ENCODE peak calls at places on chromosomes 11 and 22, in nine cellular contexts. T, Q, S, J, H, I, Z, Y and M are unnamed samples.

GRCh38 chr11:62786318-62787004 is 741 bp upstream of the TMEM179B start:
- DNase-seq in Q (peak; percentile 83), J (peak; percentile 52), I (peak; percentile 92), H (peak; percentile 88), T (peak; percentile 68), Y (no peak), Z (peak; percentile 68), S (peak; percentile 82), M (peak; percentile 87)

GRCh38 chr11:106482920-106483761 is 405.7 kb downstream of the AASDHPPT start:
- DNase-seq in H (no peak), Z (peak; percentile 57), T (peak; percentile 84), Y (peak; percentile 63), S (no peak), I (no peak), Q (no peak), J (peak; percentile 75), M (no peak)

GRCh38 chr11:20529757-20530156 is 69.7 kb upstream of the SLC6A5 start:
- DNase-seq in T (no peak), J (peak; percentile 13), I (no peak), Y (no peak), Q (no peak), S (no peak), H (no peak), Z (no peak), M (no peak)

GRCh38 chr11:103079833-103080232 is 12.1 kb downstream of the DCUN1D5 start:
- DNase-seq in Y (no peak), I (no peak), Z (peak; percentile 19), T (peak; percentile 51), Q (no peak), J (peak; percentile 81), S (no peak), H (no peak), M (no peak)

GRCh38 chr11:69080361-69080973 is 31.7 kb downstream of the TPCN2 start:
- DNase-seq in H (no peak), J (peak; percentile 52), Z (no peak), Y (no peak), I (no peak), Q (no peak), S (no peak), T (peak; percentile 26), M (no peak)

GRCh38 chr11:122140535-122140934 is 24.5 kb upstream of the BLID start:
- DNase-seq in H (no peak), J (peak; percentile 97), S (no peak), Y (peak; percentile 70), I (no peak), T (peak; percentile 87), Q (no peak), Z (peak; percentile 69), M (no peak)

GRCh38 chr11:44737686-44738085 is 10.9 kb downstream of the TSPAN18 start:
- DNase-seq in S (no peak), Z (no peak), T (no peak), I (no peak), Q (no peak), H (no peak), J (no peak), Y (no peak), M (no peak)

GRCh38 chr22:26573026-26573662 is 16.8 kb downstream of the TPST2 start:
- DNase-seq in I (no peak), Q (no peak), Z (peak; percentile 32), H (no peak), Y (peak; percentile 23), J (no peak), T (no peak), S (no peak), M (peak; percentile 34)

GRCh38 chr11:95516786-95517185 is 272.8 kb downstream of the FAM76B start:
- DNase-seq in S (no peak), Z (peak; percentile 79), T (peak; percentile 97), J (peak; percentile 96), Y (peak; percentile 93), H (no peak), I (no peak), Q (no peak), M (no peak)

GRCh38 chr11:120569903-120570302 is 58.4 kb downstream of the GRIK4 start:
- DNase-seq in S (no peak), I (no peak), T (no peak), Z (no peak), Q (no peak), Y (no peak), H (no peak), J (no peak), M (no peak)

GRCh38 chr11:105265859-105266258 is 126.3 kb upstream of the CARD18 start:
- DNase-seq in H (no peak), T (peak; percentile 43), Q (no peak), Z (peak; percentile 49), J (peak; percentile 74), I (no peak), Y (peak; percentile 41), S (no peak), M (no peak)

GRCh38 chr11:43517518-43517917 is 158.8 kb downstream of the TTC17 start:
- DNase-seq in H (no peak), Q (no peak), S (no peak), T (peak; percentile 33), I (no peak), Z (no peak), Y (no peak), J (peak; percentile 27), M (no peak)

GRCh38 chr11:60953781-60954180 is 1.8 kb upstream of the SLC15A3 start:
- DNase-seq in Z (peak; percentile 56), H (no peak), Q (no peak), Y (no peak), T (peak; percentile 62), I (no peak), J (no peak), S (no peak), M (no peak)

GRCh38 chr11:1751999-1752906 is 1.9 kb upstream of the IFITM10 start:
- DNase-seq in Q (no peak), Y (no peak), J (no peak), I (no peak), H (no peak), S (no peak), Z (no peak), T (no peak), M (no peak)

GRCh38 chr22:45211848-45212247 is 28.8 kb downstream of the KIAA0930 start:
- DNase-seq in Q (no peak), S (no peak), J (no peak), Y (no peak), Z (peak; percentile 63), I (peak; percentile 25), H (no peak), T (peak; percentile 73), M (no peak)

GRCh38 chr11:1195690-1196515 is 27.0 kb upstream of the MUC5B start:
- DNase-seq in Y (no peak), Q (no peak), I (no peak), H (no peak), T (no peak), S (no peak), J (no peak), Z (no peak), M (no peak)

GRCh38 chr22:26975865-26976264 is 318.5 kb downstream of the MIAT start:
- DNase-seq in J (no peak), Q (no peak), I (no peak), Y (no peak), S (peak; percentile 26), H (no peak), Z (no peak), T (no peak), M (no peak)

GRCh38 chr22:47128216-47129215 is 366.1 kb downstream of the TBC1D22A start:
- DNase-seq in H (no peak), T (no peak), S (no peak), J (no peak), Q (no peak), I (no peak), Z (no peak), Y (no peak), M (no peak)

GRCh38 chr11:71563401-71563800 is 2.0 kb upstream of the KRTAP5-10 start:
- DNase-seq in J (peak; percentile 59), Q (no peak), H (peak; percentile 35), S (peak; percentile 67), I (peak; percentile 67), Z (peak; percentile 14), T (peak; percentile 69), Y (peak; percentile 14), M (no peak)

GRCh38 chr22:38435010-38435409 is 20.0 kb downstream of the KCNJ4 start:
- DNase-seq in S (peak; percentile 80), T (no peak), Q (no peak), Y (no peak), H (no peak), I (no peak), J (no peak), Z (no peak), M (no peak)

GRCh38 chr11:12680246-12680939 is 6.2 kb downstream of the TEAD1 start:
- DNase-seq in I (no peak), S (peak; percentile 67), Q (peak; percentile 40), H (peak; percentile 85), Y (no peak), T (peak; percentile 92), Z (peak; percentile 94), J (peak; percentile 83), M (peak; percentile 89)

GRCh38 chr11:23143031-23143430 is 282.8 kb upstream of the CCDC179 start:
- DNase-seq in S (no peak), Q (no peak), J (no peak), I (no peak), H (no peak), Y (no peak), Z (no peak), T (no peak), M (no peak)

GRCh38 chr11:65113361-65113756 is 1.7 kb downstream of the TM7SF2 start:
- DNase-seq in S (no peak), Z (no peak), Y (no peak), J (no peak), T (no peak), Q (no peak), I (no peak), H (no peak), M (no peak)

GRCh38 chr22:36332623-36333331 is 55.0 kb downstream of the MYH9 start:
- DNase-seq in T (peak; percentile 91), H (no peak), Y (peak; percentile 77), J (peak; percentile 96), I (no peak), Q (peak; percentile 56), S (no peak), Z (peak; percentile 45), M (peak; percentile 92)

GRCh38 chr11:86537541-86538222 is 134.7 kb downstream of the ME3 start:
- DNase-seq in J (no peak), Q (no peak), Z (peak; percentile 20), I (no peak), Y (no peak), T (peak; percentile 28), H (no peak), S (no peak), M (no peak)

GRCh38 chr22:38506118-38506962 is at the start of gene DDX17:
- DNase-seq in H (peak; percentile 97), J (peak; percentile 92), Q (peak; percentile 94), S (peak; percentile 95), Y (peak; percentile 79), T (peak; percentile 96), Z (peak; percentile 99), I (peak; percentile 85), M (peak; percentile 96)

GRCh38 chr11:104918113-104918824 is 20.0 kb upstream of the CASP12 start:
- DNase-seq in Q (peak; percentile 30), Z (peak; percentile 84), T (peak; percentile 78), H (no peak), I (no peak), S (no peak), Y (peak; percentile 42), J (peak; percentile 34), M (no peak)

GRCh38 chr11:93783767-93784151 is 323 bp upstream of the MED17 start:
- DNase-seq in Q (no peak), H (no peak), J (peak; percentile 10), Z (no peak), S (no peak), T (no peak), I (no peak), Y (no peak), M (no peak)

GRCh38 chr11:132850106-132850505 is 682.2 kb downstream of the OPCML start:
- DNase-seq in J (no peak), I (no peak), Q (no peak), Z (no peak), S (no peak), H (no peak), T (no peak), Y (no peak), M (no peak)

GRCh38 chr11:128719556-128719824 is 25.6 kb downstream of the FLI1 start:
- DNase-seq in Z (no peak), Y (no peak), Q (no peak), S (no peak), T (no peak), I (no peak), J (no peak), H (no peak), M (no peak)

GRCh38 chr11:93820085-93820710 is 30.2 kb downstream of the VSTM5 start:
- DNase-seq in Y (no peak), Q (no peak), Z (no peak), H (peak; percentile 26), I (no peak), S (no peak), T (no peak), J (no peak), M (no peak)